ENCODE peak calls at places on chromosome 1, in six cellular contexts. K is mesenchymal stem cell, A is IMR-90, J is mesendoderm, U is neuronal stem cell, Z is H1. F is an unnamed sample.

GRCh38 chr1:227886503-227886961 is 61.2 kb downstream of the WNT9A start:
- DNase-seq in Z (no peak), A (no peak), K (no peak), J (no peak), U (no peak), F (no peak)

GRCh38 chr1:8477199-8477982 is 159.5 kb downstream of the SLC45A1 start:
- DNase-seq in Z (no peak), J (no peak), K (peak), A (peak), U (no peak), F (no peak)

GRCh38 chr1:219402925-219403324 is 210.0 kb downstream of the ZC3H11B start:
- DNase-seq in K (no peak), J (no peak), U (no peak), Z (no peak), A (no peak), F (no peak)

GRCh38 chr1:94395748-94396309 is 22.4 kb upstream of the ABCD3 start:
- DNase-seq in Z (no peak), U (no peak), A (no peak), K (no peak), J (peak), F (no peak)

GRCh38 chr1:61244114-61244513 is 161.8 kb downstream of the NFIA start:
- DNase-seq in A (peak), Z (no peak), K (peak), J (no peak), U (no peak), F (no peak)

GRCh38 chr1:7561331-7561921 is 209.7 kb upstream of the VAMP3 start:
- DNase-seq in Z (peak), U (no peak), J (peak), K (peak), A (peak), F (no peak)

GRCh38 chr1:229822026-229822425 is 196.0 kb downstream of the URB2 start:
- DNase-seq in J (no peak), U (no peak), A (no peak), K (no peak), Z (no peak), F (peak)

GRCh38 chr1:198741744-198742143 is 102.9 kb downstream of the PTPRC start:
- DNase-seq in J (peak), A (peak), U (no peak), Z (no peak), K (no peak), F (no peak)

GRCh38 chr1:41762251-41762650 is 156.5 kb downstream of the HIVEP3 start:
- DNase-seq in J (peak), K (no peak), Z (no peak), U (no peak), A (no peak), F (no peak)

GRCh38 chr1:206655471-206655882 is 20.1 kb downstream of the DYRK3 start:
- DNase-seq in U (no peak), J (no peak), Z (no peak), K (no peak), A (no peak), F (no peak)

GRCh38 chr1:203177471-203178039 is 1.9 kb upstream of the MYBPH start:
- DNase-seq in K (peak), U (no peak), A (peak), J (peak), Z (no peak), F (no peak)

GRCh38 chr1:38094711-38095336 is 48.2 kb upstream of the POU3F1 start:
- DNase-seq in U (no peak), Z (no peak), A (no peak), K (no peak), J (no peak), F (no peak)

GRCh38 chr1:25074828-25075227 is 144.8 kb upstream of the RUNX3 start:
- DNase-seq in U (no peak), A (no peak), Z (no peak), J (no peak), K (no peak), F (no peak)

GRCh38 chr1:116983112-116983511 is 18.4 kb upstream of the CD101 start:
- DNase-seq in U (no peak), J (no peak), K (no peak), Z (no peak), A (no peak), F (peak)

GRCh38 chr1:43270421-43271095 is 775 bp downstream of the TMEM125 start:
- DNase-seq in K (no peak), Z (peak), U (no peak), A (no peak), J (peak), F (peak)

GRCh38 chr1:203691454-203691853 is 64.8 kb downstream of the ATP2B4 start:
- DNase-seq in U (no peak), Z (no peak), A (no peak), J (no peak), K (no peak), F (no peak)

GRCh38 chr1:24481843-24482610 is 20.6 kb upstream of the RCAN3 start:
- DNase-seq in J (no peak), Z (no peak), K (peak), A (no peak), U (no peak), F (no peak)

GRCh38 chr1:41533731-41534080 is 49.2 kb upstream of the EDN2 start:
- DNase-seq in J (no peak), Z (no peak), A (no peak), K (no peak), U (no peak), F (no peak)

GRCh38 chr1:202056644-202057334 is 46.4 kb downstream of the ELF3 start:
- DNase-seq in J (no peak), U (no peak), A (no peak), K (no peak), Z (no peak), F (no peak)

GRCh38 chr1:9233241-9233941 is 1.2 kb upstream of the H6PD start:
- DNase-seq in Z (no peak), K (peak), U (no peak), A (peak), J (no peak), F (peak)

GRCh38 chr1:19450811-19451564 is 34.4 kb downstream of the CAPZB start:
- DNase-seq in A (peak), Z (no peak), U (no peak), J (no peak), K (peak), F (peak)

GRCh38 chr1:65069186-65069585 is 78.8 kb upstream of the AK4 start:
- DNase-seq in J (no peak), K (no peak), U (no peak), A (no peak), Z (no peak), F (no peak)

GRCh38 chr1:19390901-19391595 is 78.9 kb downstream of the SLC66A1 start:
- DNase-seq in A (peak), U (no peak), Z (no peak), J (peak), K (peak), F (peak)

GRCh38 chr1:200302893-200303250 is 107.0 kb downstream of the ZNF281 start:
- DNase-seq in J (peak), A (no peak), Z (no peak), K (no peak), U (no peak), F (peak)

GRCh38 chr1:9823943-9824701 is at the start of gene CLSTN1:
- DNase-seq in A (peak), Z (no peak), U (peak), J (peak), K (peak), F (peak)

GRCh38 chr1:165871311-165872067 is 44.1 kb downstream of the UCK2 start:
- DNase-seq in Z (no peak), K (peak), J (peak), A (peak), U (no peak), F (peak)

GRCh38 chr1:942864-943533 is 16.1 kb downstream of the NOC2L start:
- DNase-seq in K (peak), A (peak), J (no peak), U (no peak), Z (no peak), F (no peak)

GRCh38 chr1:4681026-4681425 is 26.6 kb downstream of the AJAP1 start:
- DNase-seq in U (no peak), Z (no peak), J (no peak), A (no peak), K (no peak), F (peak)

GRCh38 chr1:54485417-54485816 is 62.6 kb upstream of the ACOT11 start:
- DNase-seq in U (no peak), A (no peak), Z (no peak), J (no peak), K (no peak), F (no peak)

GRCh38 chr1:107706181-107706580 is 258.8 kb downstream of the VAV3 start:
- DNase-seq in J (no peak), Z (no peak), U (no peak), K (no peak), A (no peak), F (no peak)

GRCh38 chr1:41325801-41326200 is 35.4 kb upstream of the FOXO6 start:
- DNase-seq in Z (no peak), J (no peak), K (no peak), U (no peak), A (no peak), F (peak)

GRCh38 chr1:214551052-214551435 is 358 bp downstream of the PTPN14 start:
- DNase-seq in Z (no peak), K (no peak), A (no peak), J (no peak), U (peak), F (peak)
- H2BK120ac ChIP-seq in Z (peak), K (peak), A (peak), J (peak), U (peak), F (peak)

DNA sequence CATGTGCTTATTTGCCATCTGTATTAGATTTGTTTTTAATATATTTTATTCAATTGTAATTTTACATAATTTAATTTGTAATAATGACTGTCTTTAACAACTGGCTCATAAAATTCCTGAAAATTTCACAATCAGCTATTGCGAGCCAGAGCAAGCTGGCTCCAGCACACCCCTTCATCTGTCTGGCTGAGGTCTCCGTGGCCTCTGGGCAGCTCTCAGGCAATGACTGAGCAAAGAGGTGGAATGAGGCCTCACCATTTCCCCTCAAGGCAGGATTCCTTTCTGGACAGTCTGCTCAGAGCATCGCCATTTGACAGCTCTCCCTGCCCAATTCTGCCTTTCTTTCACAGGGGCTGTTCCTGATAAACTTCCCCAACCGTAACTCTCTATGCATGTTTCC is 5.8 kb upstream of the KANK4 start:
- DNase-seq in U (no peak), A (peak), K (no peak), Z (no peak), J (peak), F (peak)
- H3K4me3 ChIP-seq in U (no peak), A (no peak), K (peak), Z (no peak), J (no peak), F (no peak)

DNA sequence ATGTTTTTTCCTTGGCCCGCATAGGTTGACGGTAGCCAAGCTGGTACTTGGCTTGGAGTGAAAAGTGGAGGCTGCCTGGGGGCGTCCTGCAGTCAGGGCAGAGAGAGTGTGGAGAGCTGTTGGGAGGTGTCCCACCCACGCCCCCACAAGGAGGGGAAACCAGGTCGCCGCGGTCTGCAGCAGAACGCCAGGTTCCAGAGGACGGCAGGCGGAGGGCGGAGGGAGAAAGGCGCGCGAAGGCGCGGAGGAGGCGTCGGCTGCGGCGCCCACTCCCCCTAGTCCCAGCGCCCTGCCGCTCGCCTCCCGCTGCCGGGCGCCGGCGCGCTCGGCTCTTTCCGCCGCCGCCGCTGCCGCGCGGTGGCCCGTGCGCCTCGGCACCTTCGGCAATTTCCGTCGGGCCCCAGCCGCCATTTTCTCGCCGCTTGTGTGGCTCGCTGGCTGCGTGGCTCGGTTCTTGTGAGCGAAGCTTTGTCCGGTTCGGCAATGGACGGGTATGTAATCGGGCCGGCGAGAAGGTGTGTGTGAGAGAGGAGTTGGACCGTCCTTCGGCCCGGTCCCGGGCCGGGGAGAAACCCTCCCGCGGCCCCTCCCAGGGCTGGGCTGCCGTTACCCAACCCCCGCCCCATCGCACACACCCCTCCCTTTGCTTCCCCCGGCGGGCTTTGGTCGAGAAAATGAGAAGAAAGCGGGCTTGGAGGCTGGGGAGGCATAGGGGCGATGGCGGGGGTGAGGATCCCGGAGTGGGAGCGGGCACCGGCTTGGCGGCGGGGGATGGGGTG is at the start of gene PTBP2:
- DNase-seq in A (peak), J (peak), K (peak), U (peak), Z (no peak), F (peak)
- H2BK120ac ChIP-seq in A (peak), J (peak), K (peak), U (peak), Z (peak), F (peak)

GRCh38 chr1:47441450-47442106 is 3.7 kb downstream of the FOXD2 start:
- DNase-seq in J (no peak), A (no peak), U (no peak), K (no peak), Z (no peak), F (no peak)

GRCh38 chr1:47440849-47441170 is 3.0 kb downstream of the FOXD2 start:
- DNase-seq in K (peak), U (no peak), Z (no peak), A (no peak), J (no peak), F (no peak)

GRCh38 chr1:47443530-47444316 is 5.9 kb downstream of the FOXD2 start:
- DNase-seq in Z (no peak), U (peak), K (no peak), A (no peak), J (peak), F (no peak)

GRCh38 chr1:47442844-47443529 is 5.1 kb downstream of the FOXD2 start:
- DNase-seq in J (no peak), K (no peak), Z (no peak), A (no peak), U (no peak), F (no peak)

GRCh38 chr1:47442202-47442601 is 4.4 kb downstream of the FOXD2 start:
- DNase-seq in A (no peak), J (no peak), U (no peak), K (no peak), Z (no peak), F (no peak)
- H3K4me3 ChIP-seq in A (no peak), J (no peak), U (no peak), K (no peak), Z (no peak), F (no peak)

DNA sequence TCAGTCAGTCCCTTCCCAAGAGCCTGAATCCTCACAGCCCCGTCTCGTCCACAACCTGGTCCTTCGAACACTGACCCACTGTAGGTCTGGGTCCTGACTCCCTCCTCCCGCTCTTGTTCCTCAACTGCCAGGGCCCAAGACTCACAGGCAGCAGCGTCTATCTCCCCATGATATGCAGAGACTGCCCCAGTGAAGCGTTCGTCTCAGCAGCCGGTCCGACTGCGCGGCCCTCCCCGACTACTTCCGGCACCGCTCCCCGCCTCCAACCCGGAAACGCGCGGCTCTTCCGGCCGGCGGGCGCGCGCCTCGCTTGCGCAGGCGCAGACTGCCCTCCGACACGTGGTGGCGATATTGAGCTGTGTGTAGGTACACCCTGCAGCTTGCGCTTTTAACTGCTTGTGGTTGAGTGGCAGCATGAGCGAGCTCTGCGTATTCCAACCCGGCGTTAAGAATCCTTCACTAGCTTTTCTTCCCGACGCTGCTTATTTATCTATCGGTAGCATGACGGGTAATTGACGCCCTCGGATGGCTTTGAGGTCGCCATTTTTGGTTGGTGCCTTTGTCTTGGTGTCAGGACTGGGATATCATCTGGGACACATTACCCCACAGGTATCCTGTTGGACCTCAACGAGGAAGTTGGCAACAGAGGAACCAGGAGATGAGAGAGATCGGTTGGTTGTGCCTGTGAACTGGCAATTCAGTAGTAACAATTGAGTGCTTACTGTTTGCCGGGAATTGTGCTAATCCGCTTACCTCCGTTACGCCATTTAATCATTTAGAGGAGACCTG is at the start of gene TAF12:
- DNase-seq in Z (peak), U (peak), K (peak), J (peak), A (peak), F (peak)
- H2BK120ac ChIP-seq in Z (peak), U (no peak), K (no peak), J (no peak), A (peak), F (peak)

GRCh38 chr1:109392788-109393580 is 4.7 kb downstream of the SORT1 start:
- DNase-seq in J (no peak), Z (no peak), K (peak), U (no peak), A (peak), F (peak)

GRCh38 chr1:109392037-109392787 is 5.5 kb downstream of the SORT1 start:
- DNase-seq in U (no peak), K (no peak), Z (no peak), A (no peak), J (no peak), F (no peak)

GRCh38 chr1:109394591-109395281 is 3.0 kb downstream of the SORT1 start:
- DNase-seq in U (no peak), A (no peak), J (no peak), Z (no peak), K (no peak), F (no peak)

GRCh38 chr1:109391626-109392025 is 6.1 kb downstream of the SORT1 start:
- DNase-seq in U (no peak), K (no peak), Z (no peak), A (no peak), J (no peak), F (no peak)

DNA sequence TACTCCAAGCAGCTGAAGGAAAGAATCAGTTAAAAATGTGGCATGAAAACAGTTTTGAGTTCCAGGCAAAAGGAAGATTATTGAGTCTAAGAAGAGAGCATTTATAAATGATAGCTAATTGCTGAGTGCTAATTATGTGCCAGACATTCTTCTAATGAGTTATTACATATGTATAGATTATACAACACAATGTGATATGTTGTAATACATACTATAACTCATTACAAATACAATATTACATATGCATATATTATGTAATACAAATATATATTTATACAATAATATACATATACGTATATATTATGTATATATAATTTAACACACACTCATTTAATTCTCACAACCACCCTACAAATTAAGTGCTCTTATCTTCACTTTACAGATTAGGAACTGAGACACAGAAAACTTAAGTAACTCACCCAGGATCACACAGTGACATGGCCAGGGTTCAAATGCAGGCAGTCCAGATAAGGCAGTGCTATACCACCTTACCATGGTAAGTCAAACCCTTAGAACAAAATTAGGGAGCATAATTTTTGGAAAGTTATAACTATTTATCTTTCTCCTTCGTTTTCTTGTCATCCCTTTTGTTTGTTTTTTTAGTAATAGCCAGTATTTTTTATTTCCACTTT is 4.0 kb downstream of the SORT1 start:
- DNase-seq in J (no peak), A (no peak), Z (no peak), U (no peak), K (no peak), F (no peak)
- H3K4me3 ChIP-seq in J (no peak), A (no peak), Z (no peak), U (no peak), K (peak), F (no peak)

GRCh38 chr1:156749429-156750118 is 1.9 kb downstream of the HDGF start:
- DNase-seq in K (no peak), J (no peak), A (no peak), Z (no peak), U (no peak), F (peak)

GRCh38 chr1:156752843-156753486 is 1.5 kb upstream of the HDGF start:
- DNase-seq in Z (no peak), K (peak), A (peak), U (no peak), J (no peak), F (peak)

GRCh38 chr1:156751724-156752481 is 428 bp upstream of the HDGF start:
- DNase-seq in Z (peak), K (peak), A (peak), J (peak), U (peak), F (peak)

GRCh38 chr1:156750191-156750931 is 1.1 kb downstream of the HDGF start:
- DNase-seq in Z (no peak), A (no peak), J (peak), U (no peak), K (no peak), F (peak)

GRCh38 chr1:156750932-156751723 is at the start of gene HDGF:
- DNase-seq in A (no peak), K (peak), Z (no peak), U (no peak), J (peak), F (peak)
- H2BK120ac ChIP-seq in A (peak), K (peak), Z (peak), U (peak), J (peak), F (peak)

DNA sequence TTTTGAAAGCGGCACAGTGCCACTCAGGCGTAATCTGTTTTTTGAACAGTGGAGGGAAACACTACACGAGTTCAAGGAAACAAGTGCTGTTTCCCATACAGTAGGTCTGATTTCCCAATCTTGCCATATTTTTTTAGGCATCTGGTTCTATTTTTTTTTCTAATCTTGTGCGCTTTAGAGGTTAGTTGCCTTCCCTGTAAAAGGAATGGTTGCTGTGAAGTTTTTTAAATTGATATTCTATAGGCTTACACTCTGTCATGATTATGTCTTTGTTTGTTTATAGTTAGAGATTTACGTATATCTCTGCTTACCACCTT is 1.2 kb downstream of the NASP start:
- DNase-seq in U (no peak), K (no peak), Z (no peak), J (no peak), A (no peak), F (no peak)
- H3K4me3 ChIP-seq in U (peak), K (peak), Z (peak), J (peak), A (peak), F (peak)

F was measured in trophoblast cell.